ENCODE peak calls at places on chromosomes 16 and 17, in ten cellular contexts. N is right cardiac atrium; H is neuronal stem cell; U is Peyer's patch; E is aorta; C is effector memory CD4-positive, alpha-beta T cell; A is right lobe of liver; O is heart right ventricle; F is gastrocnemius medialis; Z is DND-41. B is an unnamed sample.

GRCh38 chr17:66717680-66718079 is 117.2 kb upstream of the CACNG5 start:
- DNase-seq in N (no peak), H (no peak), U (no peak), E (no peak), C (no peak), A (no peak), O (no peak), F (no peak), Z (peak; percentile 75), B (no peak)

GRCh38 chr16:56102159-56102798 is 89.0 kb upstream of the GNAO1 start:
- DNase-seq in N (peak; percentile 84), H (no peak), U (no peak), E (peak; percentile 64), C (no peak), A (no peak), O (peak; percentile 66), F (no peak), Z (no peak), B (no peak)

GRCh38 chr17:27551701-27552466 is 79.1 kb upstream of the LGALS9 start:
- DNase-seq in N (no peak), H (no peak), U (no peak), E (no peak), C (no peak), A (no peak), O (no peak), F (no peak), Z (no peak), B (no peak)

GRCh38 chr17:68763551-68763950 is 162.4 kb upstream of the FAM20A start:
- DNase-seq in N (no peak), H (no peak), U (no peak), E (no peak), C (no peak), A (no peak), O (no peak), F (no peak), Z (no peak), B (no peak)

GRCh38 chr17:58079300-58080033 is 3.8 kb upstream of the DYNLL2 start:
- DNase-seq in N (no peak), H (no peak), U (no peak), E (no peak), C (no peak), A (no peak), O (no peak), F (no peak), Z (no peak), B (no peak)

GRCh38 chr17:42512246-42512645 is 23.8 kb upstream of the NAGLU start:
- DNase-seq in N (peak; percentile 60), H (no peak), U (no peak), E (no peak), C (no peak), A (no peak), O (no peak), F (no peak), Z (no peak), B (no peak)

GRCh38 chr16:49484454-49484853 is 110.8 kb downstream of the C16orf78 start:
- DNase-seq in N (peak; percentile 92), H (peak; percentile 42), U (peak; percentile 38), E (peak; percentile 70), C (no peak), A (peak; percentile 95), O (peak; percentile 52), F (peak; percentile 82), Z (no peak), B (no peak)

GRCh38 chr17:78933025-78933958 is 8.1 kb upstream of the TIMP2 start:
- DNase-seq in N (peak; percentile 56), H (no peak), U (peak; percentile 52), E (peak; percentile 89), C (peak; percentile 18), A (no peak), O (no peak), F (peak; percentile 73), Z (no peak), B (no peak)

GRCh38 chr17:50480142-50480764 is 1.6 kb downstream of the RSAD1 start:
- DNase-seq in N (no peak), H (no peak), U (no peak), E (no peak), C (no peak), A (no peak), O (no peak), F (no peak), Z (no peak), B (no peak)

GRCh38 chr17:50479522-50480141 is 972 bp downstream of the RSAD1 start:
- DNase-seq in N (peak; percentile 89), H (peak; percentile 46), U (peak; percentile 79), E (peak; percentile 85), C (peak; percentile 20), A (peak; percentile 83), O (peak; percentile 71), F (peak; percentile 88), Z (peak; percentile 79), B (peak; percentile 35)

GRCh38 chr17:50482110-50482509 is 3.5 kb downstream of the RSAD1 start:
- DNase-seq in N (peak; percentile 58), H (no peak), U (no peak), E (no peak), C (no peak), A (no peak), O (no peak), F (no peak), Z (no peak), B (no peak)

GRCh38 chr17:50481648-50482047 is 3.0 kb downstream of the RSAD1 start:
- DNase-seq in N (no peak), H (no peak), U (no peak), E (no peak), C (no peak), A (no peak), O (no peak), F (no peak), Z (no peak), B (no peak)

DNA sequence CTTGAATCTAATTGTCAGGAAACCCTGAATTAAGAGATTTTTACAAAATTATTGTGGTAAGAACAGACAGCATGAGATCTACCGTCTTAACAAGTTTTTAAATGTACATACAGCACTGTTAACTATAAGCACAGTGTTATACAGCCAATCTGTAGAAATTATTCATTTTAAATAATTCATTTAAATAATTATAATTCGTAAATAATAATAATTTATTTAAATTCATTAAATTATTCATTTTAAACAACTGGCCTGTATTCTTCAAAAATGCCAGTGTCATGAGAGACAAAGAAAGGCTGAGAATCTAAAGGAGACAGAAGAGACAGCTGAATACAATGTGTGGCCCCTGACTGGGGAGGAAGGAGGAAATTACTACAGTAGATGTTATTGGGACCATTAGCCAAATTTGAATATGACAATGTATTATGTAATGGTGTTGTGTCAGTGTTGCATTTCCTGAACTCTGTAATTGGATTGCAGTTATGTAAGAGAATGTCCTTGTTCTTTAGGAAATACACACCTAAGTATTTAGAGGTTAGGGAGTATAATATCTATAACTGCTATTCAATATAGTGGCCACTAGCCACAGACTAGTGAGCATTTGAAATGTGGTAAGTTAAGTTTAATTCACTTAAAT is 2.3 kb downstream of the RSAD1 start:
- DNase-seq in N (no peak), H (no peak), U (no peak), E (no peak), C (no peak), A (no peak), O (no peak), F (no peak), Z (no peak), B (no peak)
- H3K9me3 ChIP-seq in N (no peaks in the 10 kb centered on the region), H (no peaks in the 10 kb centered on the region), U (no peaks in the 10 kb centered on the region), E (no peaks in the 10 kb centered on the region), C (no peaks in the 10 kb centered on the region), A (no peaks in the 10 kb centered on the region), O (no peaks in the 10 kb centered on the region), F (no peaks in the 10 kb centered on the region), Z (no peaks in the 10 kb centered on the region), B (no peaks in the 10 kb centered on the region)

GRCh38 chr16:15980329-15980728 is 30.9 kb downstream of the ABCC1 start:
- DNase-seq in N (no peak), H (no peak), U (no peak), E (no peak), C (no peak), A (no peak), O (no peak), F (no peak), Z (no peak), B (no peak)

GRCh38 chr16:15976225-15976812 is 26.9 kb downstream of the ABCC1 start:
- DNase-seq in N (no peak), H (no peak), U (no peak), E (no peak), C (no peak), A (no peak), O (no peak), F (no peak), Z (no peak), B (no peak)

GRCh38 chr16:15981382-15981781 is 32.0 kb downstream of the ABCC1 start:
- DNase-seq in N (no peak), H (no peak), U (no peak), E (no peak), C (no peak), A (no peak), O (no peak), F (no peak), Z (peak; percentile 13), B (no peak)

GRCh38 chr16:15976929-15977637 is 27.7 kb downstream of the ABCC1 start:
- DNase-seq in N (peak; percentile 68), H (no peak), U (no peak), E (peak; percentile 63), C (no peak), A (no peak), O (no peak), F (peak; percentile 56), Z (no peak), B (no peak)

GRCh38 chr16:15979801-15980200 is 30.4 kb downstream of the ABCC1 start:
- DNase-seq in N (no peak), H (no peak), U (no peak), E (no peak), C (no peak), A (no peak), O (no peak), F (no peak), Z (no peak), B (no peak)
- H3K9me3 ChIP-seq in N (no peaks in the 10 kb centered on the region), H (peaks cover 7% of the 10 kb centered on the region), U (no peaks in the 10 kb centered on the region), E (no peaks in the 10 kb centered on the region), C (no peaks in the 10 kb centered on the region), A (no peaks in the 10 kb centered on the region), O (peaks cover 2% of the 10 kb centered on the region), F (no peaks in the 10 kb centered on the region), Z (peaks cover 52% of the 10 kb centered on the region), B (no peaks in the 10 kb centered on the region)

GRCh38 chr16:35552763-35553162 is 2093.4 kb downstream of the TP53TG3F start:
- DNase-seq in N (no peak), H (no peak), U (no peak), E (no peak), C (no peak), A (no peak), O (no peak), F (no peak), Z (no peak), B (no peak)
- H3K9me3 ChIP-seq in N (no peaks in the 10 kb centered on the region), H (peaks cover 26% of the 10 kb centered on the region), U (no peaks in the 10 kb centered on the region), E (peaks cover 4% of the 10 kb centered on the region), C (peaks cover 5% of the 10 kb centered on the region), A (no peaks in the 10 kb centered on the region), O (no peaks in the 10 kb centered on the region), F (no peaks in the 10 kb centered on the region), Z (peaks cover 18% of the 10 kb centered on the region), B (no peaks in the 10 kb centered on the region)

DNA sequence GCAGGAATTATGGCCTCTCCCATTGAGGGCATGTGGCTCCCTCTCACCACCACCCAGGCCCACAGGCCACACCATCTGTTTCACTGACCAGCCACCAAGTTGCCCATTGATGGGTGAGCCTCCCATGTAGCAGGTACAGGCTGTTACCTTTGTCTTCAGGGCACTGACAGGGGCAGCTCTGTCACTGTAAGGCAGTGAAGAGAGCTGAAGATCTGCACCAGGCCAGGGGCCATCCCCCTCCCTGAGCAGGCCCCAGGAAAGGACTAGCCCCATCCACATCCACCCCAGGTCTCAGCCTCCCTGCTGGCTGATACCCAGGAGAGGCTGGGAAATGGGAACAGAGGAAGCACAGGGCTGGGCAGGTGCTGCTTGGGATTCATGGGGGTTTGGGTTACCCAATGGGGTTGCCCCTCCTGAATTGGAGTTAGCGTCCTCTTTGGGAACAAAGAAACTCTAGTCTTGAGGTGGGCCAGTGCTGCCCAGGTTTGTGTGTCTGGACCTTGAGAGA is 1691.4 kb downstream of the TP53TG3F start:
- DNase-seq in N (no peak), H (no peak), U (no peak), E (no peak), C (no peak), A (no peak), O (no peak), F (no peak), Z (no peak), B (no peak)
- H3K9me3 ChIP-seq in N (no peaks in the 10 kb centered on the region), H (peaks cover 72% of the 10 kb centered on the region), U (no peaks in the 10 kb centered on the region), E (peaks cover 1% of the 10 kb centered on the region), C (peaks cover 5% of the 10 kb centered on the region), A (no peaks in the 10 kb centered on the region), O (no peaks in the 10 kb centered on the region), F (no peaks in the 10 kb centered on the region), Z (peaks cover 36% of the 10 kb centered on the region), B (no peaks in the 10 kb centered on the region)

B was measured in T-helper 17 cell.